ENCODE peak calls at places on chromosomes 11 and 22, in five cellular contexts. S, E, N, U and D are unnamed samples.

GRCh38 chr22:37741312-37741795 is 44.5 kb downstream of the TRIOBP start:
- DNase-seq in S (peak), E (peak), N (no peak), U (peak), D (peak)

GRCh38 chr22:36562261-36562835 is 33.4 kb upstream of the EIF3D start:
- DNase-seq in S (peak), E (peak), N (no peak), U (no peak), D (peak)

GRCh38 chr11:2672553-2673249 is 27.1 kb downstream of the KCNQ1OT1 start:
- DNase-seq in S (no peak), E (no peak), N (no peak), U (no peak), D (no peak)

GRCh38 chr22:44210721-44211120 is 30.0 kb downstream of the PARVG start:
- DNase-seq in S (peak), E (no peak), N (no peak), U (no peak), D (peak)

GRCh38 chr11:96097844-96098421 is 174.0 kb upstream of the MTMR2 start:
- DNase-seq in S (peak), E (no peak), N (no peak), U (no peak), D (peak)

GRCh38 chr11:20762980-20763379 is 93.6 kb downstream of the NELL1 start:
- DNase-seq in S (no peak), E (no peak), N (no peak), U (no peak), D (no peak)

GRCh38 chr11:70901951-70902521 is 350.3 kb downstream of the SHANK2 start:
- DNase-seq in S (no peak), E (peak), N (no peak), U (no peak), D (no peak)

GRCh38 chr11:41115066-41115465 is 344.4 kb downstream of the LRRC4C start:
- DNase-seq in S (no peak), E (no peak), N (no peak), U (no peak), D (no peak)

GRCh38 chr22:19943665-19944026 is 2.0 kb upstream of the TXNRD2 start:
- DNase-seq in S (peak), E (peak), N (no peak), U (no peak), D (peak)

GRCh38 chr22:24420072-24420976 is 7.1 kb upstream of the ADORA2A start:
- DNase-seq in S (no peak), E (no peak), N (no peak), U (no peak), D (no peak)

GRCh38 chr11:69834251-69834650 is 15.0 kb upstream of the FGF3 start:
- DNase-seq in S (no peak), E (no peak), N (no peak), U (no peak), D (no peak)

GRCh38 chr11:71248251-71248570 is 4.2 kb downstream of the SHANK2 start:
- DNase-seq in S (no peak), E (no peak), N (no peak), U (no peak), D (no peak)

GRCh38 chr11:43937434-43938411 is 4.7 kb upstream of the C11orf96 start:
- DNase-seq in S (peak), E (peak), N (no peak), U (no peak), D (peak)

GRCh38 chr11:46049325-46049860 is 71.9 kb downstream of the PHF21A start:
- DNase-seq in S (no peak), E (no peak), N (no peak), U (no peak), D (no peak)

GRCh38 chr11:35511666-35512065 is 13.8 kb downstream of the PAMR1 start:
- DNase-seq in S (peak), E (no peak), N (no peak), U (no peak), D (no peak)

GRCh38 chr11:93740031-93740801 is 1.1 kb downstream of the TAF1D start:
- DNase-seq in S (peak), E (peak), N (no peak), U (no peak), D (peak)

GRCh38 chr22:20388200-20388599 is 5.8 kb upstream of the ZNF74 start:
- DNase-seq in S (no peak), E (no peak), N (no peak), U (no peak), D (no peak)

GRCh38 chr22:21624120-21624879 is 5.5 kb downstream of the YDJC start:
- DNase-seq in S (peak), E (peak), N (peak), U (no peak), D (peak)

GRCh38 chr11:117930668-117931330 is 1.6 kb upstream of the TMPRSS13 start:
- DNase-seq in S (no peak), E (no peak), N (no peak), U (no peak), D (no peak)

GRCh38 chr22:42717197-42717967 is 3.3 kb downstream of the A4GALT start:
- DNase-seq in S (peak), E (peak), N (no peak), U (no peak), D (peak)